ENCODE peak calls at places on chromosomes 12 and 14, in seven cellular contexts. A is nucleus accumbens; S is M059J; M is A549; H is naive thymus-derived CD8-positive, alpha-beta T cell; P is GM04504; F is NCI-H1417. J is an unnamed sample.
A peak's percentile ranks its signal among the peaks of the same experiment; 100 is the strongest.

GRCh38 chr12:64181504-64182291 is 40.4 kb downstream of the KICS2 start:
- DNase-seq in A (peak; percentile 47), S (peak; percentile 99), M (peak; percentile 69), H (no peak), P (peak; percentile 95), F (peak; percentile 55), J (no peak)

GRCh38 chr14:104382361-104383087 is 197.0 kb upstream of the C14orf180 start:
- DNase-seq in A (no peak), S (no peak), M (no peak), H (no peak), P (no peak), F (no peak), J (peak; percentile 60)

GRCh38 chr12:3273409-3273853 is 196.3 kb downstream of the TSPAN9 start:
- DNase-seq in A (no peak), S (peak; percentile 90), M (peak; percentile 29), H (no peak), P (no peak), F (no peak), J (no peak)

GRCh38 chr12:12922191-12922616 is 29.8 kb downstream of the GPRC5D start:
- DNase-seq in A (no peak), S (peak; percentile 59), M (no peak), H (no peak), P (no peak), F (no peak), J (no peak)

GRCh38 chr14:64502476-64503183 is 1.0 kb downstream of the ZBTB25 start:
- DNase-seq in A (no peak), S (peak; percentile 22), M (no peak), H (no peak), P (no peak), F (peak; percentile 48), J (no peak)

GRCh38 chr12:68264175-68264863 is 10.9 kb upstream of the IL22 start:
- DNase-seq in A (no peak), S (no peak), M (no peak), H (no peak), P (no peak), F (no peak), J (no peak)

GRCh38 chr14:91299483-91300115 is 55.1 kb upstream of the GPR68 start:
- DNase-seq in A (peak; percentile 70), S (no peak), M (no peak), H (no peak), P (no peak), F (peak; percentile 93), J (no peak)

GRCh38 chr12:90939382-90939781 is 15.6 kb downstream of the CCER1 start:
- DNase-seq in A (no peak), S (peak; percentile 31), M (no peak), H (no peak), P (no peak), F (no peak), J (no peak)

GRCh38 chr12:69630191-69630590 is 19.5 kb upstream of the LRRC10 start:
- DNase-seq in A (no peak), S (peak; percentile 9), M (peak; percentile 35), H (no peak), P (no peak), F (no peak), J (no peak)

GRCh38 chr14:72812292-72812851 is 81.5 kb downstream of the DPF3 start:
- DNase-seq in A (peak; percentile 53), S (no peak), M (no peak), H (no peak), P (no peak), F (no peak), J (peak; percentile 78)

GRCh38 chr12:119412811-119413794 is 78.6 kb downstream of the CCDC60 start:
- DNase-seq in A (peak; percentile 4), S (peak; percentile 45), M (peak; percentile 54), H (no peak), P (peak; percentile 25), F (peak; percentile 85), J (no peak)

GRCh38 chr12:31590730-31591307 is at the start of gene DENND5B:
- DNase-seq in A (peak; percentile 57), S (peak; percentile 63), M (peak; percentile 64), H (peak; percentile 10), P (no peak), F (peak; percentile 81), J (peak; percentile 86)

GRCh38 chr14:69606258-69606657 is 5.1 kb upstream of the SUSD6 start:
- DNase-seq in A (no peak), S (no peak), M (no peak), H (no peak), P (no peak), F (no peak), J (no peak)

GRCh38 chr12:70664463-70664862 is 27.2 kb upstream of the PTPRB start:
- DNase-seq in A (peak; percentile 22), S (peak; percentile 83), M (no peak), H (no peak), P (no peak), F (no peak), J (no peak)

GRCh38 chr12:88904705-88905104 is 324.4 kb upstream of the KITLG start:
- DNase-seq in A (no peak), S (no peak), M (no peak), H (no peak), P (no peak), F (no peak), J (no peak)

GRCh38 chr14:22065372-22065771 is 391.8 kb upstream of the OR4E1 start:
- DNase-seq in A (no peak), S (no peak), M (no peak), H (no peak), P (no peak), F (no peak), J (no peak)

GRCh38 chr14:95870772-95871171 is 5.9 kb upstream of the TUNAR start:
- DNase-seq in A (no peak), S (no peak), M (no peak), H (no peak), P (no peak), F (no peak), J (no peak)

GRCh38 chr12:123134755-123135282 is 16.1 kb downstream of the PITPNM2 start:
- DNase-seq in A (no peak), S (no peak), M (no peak), H (no peak), P (no peak), F (peak; percentile 36), J (no peak)

GRCh38 chr12:10205251-10205807 is 7.3 kb upstream of the GABARAPL1 start:
- DNase-seq in A (no peak), S (peak; percentile 90), M (no peak), H (no peak), P (no peak), F (no peak), J (no peak)

GRCh38 chr12:80778005-80778541 is 61.4 kb downstream of the MYF5 start:
- DNase-seq in A (no peak), S (peak; percentile 79), M (no peak), H (no peak), P (peak; percentile 94), F (peak; percentile 85), J (peak; percentile 60)

GRCh38 chr14:100498068-100498467 is 89.1 kb downstream of the BEGAIN start:
- DNase-seq in A (no peak), S (no peak), M (no peak), H (no peak), P (no peak), F (peak; percentile 43), J (no peak)

GRCh38 chr12:123602651-123603195 is 824 bp downstream of the DDX55 start:
- DNase-seq in A (no peak), S (peak; percentile 14), M (no peak), H (no peak), P (no peak), F (no peak), J (no peak)

GRCh38 chr12:118259079-118259478 is 113.6 kb downstream of the TAOK3 start:
- DNase-seq in A (no peak), S (peak; percentile 65), M (no peak), H (no peak), P (no peak), F (no peak), J (no peak)

GRCh38 chr12:20089077-20089476 is 279.3 kb upstream of the PDE3A start:
- DNase-seq in A (no peak), S (no peak), M (no peak), H (no peak), P (no peak), F (no peak), J (no peak)

GRCh38 chr12:86712425-86712843 is 456.2 kb upstream of the MGAT4C start:
- DNase-seq in A (no peak), S (peak; percentile 97), M (peak; percentile 71), H (no peak), P (peak; percentile 88), F (no peak), J (no peak)

GRCh38 chr12:47832263-47832933 is 12.7 kb upstream of the HDAC7 start:
- DNase-seq in A (no peak), S (no peak), M (no peak), H (no peak), P (no peak), F (no peak), J (no peak)

GRCh38 chr12:51818567-51819300 is 29.8 kb downstream of the FIGNL2 start:
- DNase-seq in A (no peak), S (peak; percentile 87), M (no peak), H (no peak), P (peak; percentile 82), F (no peak), J (no peak)

GRCh38 chr12:98754095-98754494 is 109.0 kb downstream of the APAF1 start:
- DNase-seq in A (peak; percentile 60), S (peak; percentile 88), M (peak; percentile 87), H (no peak), P (peak; percentile 55), F (no peak), J (no peak)

GRCh38 chr12:123997908-123998307 is 24.9 kb downstream of the ZNF664 start:
- DNase-seq in A (no peak), S (no peak), M (no peak), H (no peak), P (no peak), F (no peak), J (no peak)

GRCh38 chr12:91180577-91180976 is 2.0 kb downstream of the DCN start:
- DNase-seq in A (no peak), S (peak; percentile 73), M (no peak), H (no peak), P (peak; percentile 83), F (no peak), J (no peak)

GRCh38 chr12:105523164-105524057 is 192.9 kb downstream of the C12orf75 start:
- DNase-seq in A (no peak), S (peak; percentile 52), M (no peak), H (no peak), P (peak; percentile 86), F (no peak), J (peak; percentile 90)

GRCh38 chr14:99862111-99862510 is 68.9 kb downstream of the EML1 start:
- DNase-seq in A (no peak), S (peak; percentile 55), M (no peak), H (no peak), P (no peak), F (no peak), J (no peak)

GRCh38 chr12:107759410-107759809 is 1.5 kb downstream of the PRDM4 start:
- DNase-seq in A (no peak), S (peak; percentile 91), M (peak; percentile 62), H (no peak), P (peak; percentile 74), F (peak; percentile 24), J (no peak)

GRCh38 chr12:9779209-9779608 is 18.5 kb upstream of the CD69 start:
- DNase-seq in A (no peak), S (no peak), M (no peak), H (no peak), P (no peak), F (no peak), J (no peak)

GRCh38 chr14:93655078-93655750 is 133.1 kb downstream of the PRIMA1 start:
- DNase-seq in A (peak; percentile 23), S (peak; percentile 18), M (peak; percentile 22), H (no peak), P (peak; percentile 4), F (peak; percentile 88), J (no peak)

GRCh38 chr12:14937014-14937413 is 1.3 kb downstream of the ERP27 start:
- DNase-seq in A (no peak), S (no peak), M (no peak), H (no peak), P (no peak), F (no peak), J (no peak)

GRCh38 chr12:15629108-15629507 is 160.1 kb downstream of the EPS8 start:
- DNase-seq in A (no peak), S (peak; percentile 97), M (peak; percentile 52), H (no peak), P (peak; percentile 87), F (no peak), J (no peak)

J was measured in Right ventricle myocardium inferior.